ENCODE peak calls at places on chromosomes 1 and 21, in ten cellular contexts. One of them, this sample, is unnamed.
A peak's percentile ranks its signal among the peaks of the same experiment; 100 is the strongest.

GRCh38 chr1:40842691-40843090 is 19.5 kb downstream of the CITED4 start:
- DNase-seq in tibial nerve: no peak
- DNase-seq in C1 segment of cervical spinal cord: no peak
- DNase-seq in neuronal stem cell: no peak
- DNase-seq in T-helper 9 cell: no peak
- DNase-seq in amniotic stem cell: no peak
- DNase-seq in GM19239: no peak
- DNase-seq in dorsolateral prefrontal cortex: no peak
- DNase-seq in head of caudate nucleus: no peak
- DNase-seq in NCI-H187: no peak
- DNase-seq in this sample: no peak

GRCh38 chr1:235659186-235659771 is 9.7 kb upstream of the GNG4 start:
- DNase-seq in neuronal stem cell: no peak
- DNase-seq in head of caudate nucleus: no peak
- DNase-seq in GM19239: no peak
- DNase-seq in NCI-H187: no peak
- DNase-seq in dorsolateral prefrontal cortex: no peak
- DNase-seq in tibial nerve: no peak
- DNase-seq in T-helper 9 cell: no peak
- DNase-seq in C1 segment of cervical spinal cord: no peak
- DNase-seq in amniotic stem cell: no peak
- DNase-seq in this sample: no peak

GRCh38 chr1:5980314-5981008 is 11.8 kb downstream of the NPHP4 start:
- DNase-seq in tibial nerve: peak; percentile 59
- DNase-seq in amniotic stem cell: no peak
- DNase-seq in neuronal stem cell: peak; percentile 51
- DNase-seq in GM19239: no peak
- DNase-seq in T-helper 9 cell: no peak
- DNase-seq in dorsolateral prefrontal cortex: peak; percentile 76
- DNase-seq in NCI-H187: no peak
- DNase-seq in head of caudate nucleus: peak; percentile 72
- DNase-seq in C1 segment of cervical spinal cord: no peak
- DNase-seq in this sample: no peak

GRCh38 chr1:1609822-1610485 is 5.3 kb upstream of the MIB2 start:
- DNase-seq in T-helper 9 cell: no peak
- DNase-seq in amniotic stem cell: no peak
- DNase-seq in NCI-H187: no peak
- DNase-seq in GM19239: no peak
- DNase-seq in C1 segment of cervical spinal cord: no peak
- DNase-seq in tibial nerve: no peak
- DNase-seq in dorsolateral prefrontal cortex: no peak
- DNase-seq in head of caudate nucleus: no peak
- DNase-seq in neuronal stem cell: no peak
- DNase-seq in this sample: no peak

GRCh38 chr21:46392921-46393320 is 65.8 kb upstream of the DIP2A start:
- DNase-seq in C1 segment of cervical spinal cord: no peak
- DNase-seq in T-helper 9 cell: no peak
- DNase-seq in neuronal stem cell: no peak
- DNase-seq in dorsolateral prefrontal cortex: peak; percentile 67
- DNase-seq in GM19239: no peak
- DNase-seq in tibial nerve: peak; percentile 12
- DNase-seq in amniotic stem cell: no peak
- DNase-seq in NCI-H187: no peak
- DNase-seq in head of caudate nucleus: no peak
- DNase-seq in this sample: peak; percentile 55

GRCh38 chr1:113963281-113963906 is 15.9 kb upstream of the OLFML3 start:
- DNase-seq in neuronal stem cell: no peak
- DNase-seq in C1 segment of cervical spinal cord: no peak
- DNase-seq in tibial nerve: no peak
- DNase-seq in GM19239: no peak
- DNase-seq in dorsolateral prefrontal cortex: no peak
- DNase-seq in NCI-H187: no peak
- DNase-seq in T-helper 9 cell: no peak
- DNase-seq in head of caudate nucleus: no peak
- DNase-seq in amniotic stem cell: no peak
- DNase-seq in this sample: no peak

GRCh38 chr1:229148743-229149142 is 122.2 kb upstream of the RAB4A start:
- DNase-seq in NCI-H187: no peak
- DNase-seq in neuronal stem cell: no peak
- DNase-seq in tibial nerve: no peak
- DNase-seq in dorsolateral prefrontal cortex: no peak
- DNase-seq in T-helper 9 cell: no peak
- DNase-seq in GM19239: no peak
- DNase-seq in head of caudate nucleus: no peak
- DNase-seq in amniotic stem cell: no peak
- DNase-seq in C1 segment of cervical spinal cord: no peak
- DNase-seq in this sample: no peak

GRCh38 chr1:17276568-17276967 is 27.7 kb downstream of the PADI3 start:
- DNase-seq in T-helper 9 cell: no peak
- DNase-seq in C1 segment of cervical spinal cord: no peak
- DNase-seq in NCI-H187: no peak
- DNase-seq in tibial nerve: no peak
- DNase-seq in dorsolateral prefrontal cortex: no peak
- DNase-seq in head of caudate nucleus: peak; percentile 24
- DNase-seq in GM19239: no peak
- DNase-seq in amniotic stem cell: peak; percentile 3
- DNase-seq in neuronal stem cell: no peak
- DNase-seq in this sample: no peak

GRCh38 chr1:32394890-32395415 is 712 bp upstream of the BSDC1 start:
- DNase-seq in C1 segment of cervical spinal cord: no peak
- DNase-seq in head of caudate nucleus: no peak
- DNase-seq in dorsolateral prefrontal cortex: no peak
- DNase-seq in neuronal stem cell: no peak
- DNase-seq in GM19239: no peak
- DNase-seq in NCI-H187: no peak
- DNase-seq in tibial nerve: no peak
- DNase-seq in amniotic stem cell: no peak
- DNase-seq in T-helper 9 cell: no peak
- DNase-seq in this sample: no peak

GRCh38 chr1:209404577-209404976 is 178.9 kb upstream of the CAMK1G start:
- DNase-seq in C1 segment of cervical spinal cord: no peak
- DNase-seq in head of caudate nucleus: no peak
- DNase-seq in dorsolateral prefrontal cortex: no peak
- DNase-seq in GM19239: no peak
- DNase-seq in T-helper 9 cell: no peak
- DNase-seq in tibial nerve: no peak
- DNase-seq in neuronal stem cell: no peak
- DNase-seq in amniotic stem cell: no peak
- DNase-seq in NCI-H187: no peak
- DNase-seq in this sample: no peak

GRCh38 chr1:89607888-89608626 is 24.9 kb upstream of the LRRC8C start:
- DNase-seq in C1 segment of cervical spinal cord: no peak
- DNase-seq in head of caudate nucleus: no peak
- DNase-seq in NCI-H187: no peak
- DNase-seq in T-helper 9 cell: peak; percentile 60
- DNase-seq in GM19239: no peak
- DNase-seq in dorsolateral prefrontal cortex: no peak
- DNase-seq in neuronal stem cell: no peak
- DNase-seq in tibial nerve: no peak
- DNase-seq in amniotic stem cell: no peak
- DNase-seq in this sample: no peak

GRCh38 chr1:63537940-63538339 is 14.6 kb downstream of the EFCAB7 start:
- DNase-seq in tibial nerve: no peak
- DNase-seq in dorsolateral prefrontal cortex: no peak
- DNase-seq in amniotic stem cell: no peak
- DNase-seq in head of caudate nucleus: no peak
- DNase-seq in GM19239: no peak
- DNase-seq in T-helper 9 cell: no peak
- DNase-seq in C1 segment of cervical spinal cord: no peak
- DNase-seq in neuronal stem cell: no peak
- DNase-seq in NCI-H187: no peak
- DNase-seq in this sample: no peak

GRCh38 chr1:155127672-155128468 is at the start of gene EFNA1:
- DNase-seq in NCI-H187: no peak
- DNase-seq in T-helper 9 cell: peak; percentile 34
- DNase-seq in C1 segment of cervical spinal cord: peak; percentile 86
- DNase-seq in amniotic stem cell: no peak
- DNase-seq in neuronal stem cell: no peak
- DNase-seq in head of caudate nucleus: peak; percentile 82
- DNase-seq in dorsolateral prefrontal cortex: peak; percentile 73
- DNase-seq in GM19239: no peak
- DNase-seq in tibial nerve: no peak
- DNase-seq in this sample: peak; percentile 58

GRCh38 chr1:203034422-203035110 is 8.3 kb downstream of the PPFIA4 start:
- DNase-seq in dorsolateral prefrontal cortex: no peak
- DNase-seq in C1 segment of cervical spinal cord: no peak
- DNase-seq in head of caudate nucleus: no peak
- DNase-seq in neuronal stem cell: no peak
- DNase-seq in tibial nerve: no peak
- DNase-seq in T-helper 9 cell: no peak
- DNase-seq in NCI-H187: no peak
- DNase-seq in amniotic stem cell: no peak
- DNase-seq in GM19239: no peak
- DNase-seq in this sample: no peak

GRCh38 chr1:95974586-95974985 is 740.6 kb downstream of the RWDD3 start:
- DNase-seq in tibial nerve: no peak
- DNase-seq in NCI-H187: no peak
- DNase-seq in amniotic stem cell: no peak
- DNase-seq in T-helper 9 cell: no peak
- DNase-seq in C1 segment of cervical spinal cord: no peak
- DNase-seq in head of caudate nucleus: no peak
- DNase-seq in GM19239: no peak
- DNase-seq in dorsolateral prefrontal cortex: no peak
- DNase-seq in neuronal stem cell: no peak
- DNase-seq in this sample: no peak

GRCh38 chr1:34292472-34292871 is 115.8 kb downstream of the C1orf94 start:
- DNase-seq in dorsolateral prefrontal cortex: no peak
- DNase-seq in GM19239: no peak
- DNase-seq in tibial nerve: no peak
- DNase-seq in C1 segment of cervical spinal cord: no peak
- DNase-seq in head of caudate nucleus: no peak
- DNase-seq in neuronal stem cell: no peak
- DNase-seq in T-helper 9 cell: no peak
- DNase-seq in amniotic stem cell: no peak
- DNase-seq in NCI-H187: no peak
- DNase-seq in this sample: no peak

GRCh38 chr1:240399381-240399780 is 212.6 kb downstream of the GREM2 start:
- DNase-seq in amniotic stem cell: peak; percentile 62
- DNase-seq in head of caudate nucleus: peak; percentile 48
- DNase-seq in T-helper 9 cell: no peak
- DNase-seq in neuronal stem cell: no peak
- DNase-seq in tibial nerve: no peak
- DNase-seq in C1 segment of cervical spinal cord: no peak
- DNase-seq in dorsolateral prefrontal cortex: peak; percentile 45
- DNase-seq in NCI-H187: no peak
- DNase-seq in GM19239: no peak
- DNase-seq in this sample: peak; percentile 10

GRCh38 chr1:7615138-7615537 is 156.0 kb upstream of the VAMP3 start:
- DNase-seq in amniotic stem cell: no peak
- DNase-seq in neuronal stem cell: no peak
- DNase-seq in GM19239: no peak
- DNase-seq in NCI-H187: no peak
- DNase-seq in T-helper 9 cell: no peak
- DNase-seq in dorsolateral prefrontal cortex: peak; percentile 23
- DNase-seq in tibial nerve: no peak
- DNase-seq in head of caudate nucleus: no peak
- DNase-seq in C1 segment of cervical spinal cord: no peak
- DNase-seq in this sample: no peak

GRCh38 chr1:16349847-16350406 is 2.4 kb downstream of the FBXO42 start:
- DNase-seq in C1 segment of cervical spinal cord: no peak
- DNase-seq in T-helper 9 cell: no peak
- DNase-seq in NCI-H187: no peak
- DNase-seq in neuronal stem cell: no peak
- DNase-seq in tibial nerve: no peak
- DNase-seq in amniotic stem cell: no peak
- DNase-seq in GM19239: no peak
- DNase-seq in dorsolateral prefrontal cortex: no peak
- DNase-seq in head of caudate nucleus: no peak
- DNase-seq in this sample: no peak

GRCh38 chr1:214933375-214933774 is 149.2 kb upstream of the KCNK2 start:
- DNase-seq in amniotic stem cell: no peak
- DNase-seq in tibial nerve: no peak
- DNase-seq in C1 segment of cervical spinal cord: no peak
- DNase-seq in GM19239: no peak
- DNase-seq in T-helper 9 cell: no peak
- DNase-seq in head of caudate nucleus: no peak
- DNase-seq in NCI-H187: no peak
- DNase-seq in dorsolateral prefrontal cortex: no peak
- DNase-seq in neuronal stem cell: no peak
- DNase-seq in this sample: no peak

GRCh38 chr1:90220941-90221693 is 226.2 kb downstream of the ZNF326 start:
- DNase-seq in amniotic stem cell: no peak
- DNase-seq in GM19239: no peak
- DNase-seq in C1 segment of cervical spinal cord: no peak
- DNase-seq in neuronal stem cell: no peak
- DNase-seq in tibial nerve: no peak
- DNase-seq in dorsolateral prefrontal cortex: no peak
- DNase-seq in NCI-H187: no peak
- DNase-seq in T-helper 9 cell: no peak
- DNase-seq in head of caudate nucleus: no peak
- DNase-seq in this sample: no peak

GRCh38 chr1:12113433-12114339 is 50.6 kb downstream of the TNFRSF8 start:
- DNase-seq in C1 segment of cervical spinal cord: no peak
- DNase-seq in dorsolateral prefrontal cortex: no peak
- DNase-seq in GM19239: no peak
- DNase-seq in NCI-H187: no peak
- DNase-seq in tibial nerve: no peak
- DNase-seq in amniotic stem cell: no peak
- DNase-seq in neuronal stem cell: no peak
- DNase-seq in T-helper 9 cell: no peak
- DNase-seq in head of caudate nucleus: no peak
- DNase-seq in this sample: no peak

GRCh38 chr1:66981679-66982078 is 56.9 kb downstream of the MIER1 start:
- DNase-seq in T-helper 9 cell: peak; percentile 10
- DNase-seq in dorsolateral prefrontal cortex: peak; percentile 47
- DNase-seq in neuronal stem cell: no peak
- DNase-seq in tibial nerve: peak; percentile 38
- DNase-seq in NCI-H187: no peak
- DNase-seq in C1 segment of cervical spinal cord: peak; percentile 24
- DNase-seq in GM19239: no peak
- DNase-seq in head of caudate nucleus: peak; percentile 39
- DNase-seq in amniotic stem cell: no peak
- DNase-seq in this sample: peak; percentile 6

GRCh38 chr1:94481473-94481933 is 60.1 kb downstream of the F3 start:
- DNase-seq in amniotic stem cell: no peak
- DNase-seq in dorsolateral prefrontal cortex: no peak
- DNase-seq in C1 segment of cervical spinal cord: peak; percentile 34
- DNase-seq in GM19239: peak; percentile 55
- DNase-seq in T-helper 9 cell: peak; percentile 0
- DNase-seq in NCI-H187: no peak
- DNase-seq in tibial nerve: peak; percentile 31
- DNase-seq in head of caudate nucleus: peak; percentile 16
- DNase-seq in neuronal stem cell: peak; percentile 58
- DNase-seq in this sample: no peak

GRCh38 chr1:176903474-176903873 is 261.0 kb downstream of the ASTN1 start:
- DNase-seq in head of caudate nucleus: no peak
- DNase-seq in tibial nerve: no peak
- DNase-seq in C1 segment of cervical spinal cord: no peak
- DNase-seq in T-helper 9 cell: no peak
- DNase-seq in dorsolateral prefrontal cortex: no peak
- DNase-seq in amniotic stem cell: no peak
- DNase-seq in NCI-H187: no peak
- DNase-seq in GM19239: no peak
- DNase-seq in neuronal stem cell: no peak
- DNase-seq in this sample: no peak

GRCh38 chr1:33975961-33976360 is 112.1 kb downstream of the HMGB4 start:
- DNase-seq in GM19239: no peak
- DNase-seq in C1 segment of cervical spinal cord: no peak
- DNase-seq in amniotic stem cell: no peak
- DNase-seq in tibial nerve: no peak
- DNase-seq in dorsolateral prefrontal cortex: no peak
- DNase-seq in neuronal stem cell: no peak
- DNase-seq in head of caudate nucleus: no peak
- DNase-seq in T-helper 9 cell: no peak
- DNase-seq in NCI-H187: no peak
- DNase-seq in this sample: no peak

GRCh38 chr1:221706862-221707582 is 34.9 kb downstream of the DUSP10 start:
- DNase-seq in dorsolateral prefrontal cortex: no peak
- DNase-seq in NCI-H187: no peak
- DNase-seq in C1 segment of cervical spinal cord: no peak
- DNase-seq in GM19239: no peak
- DNase-seq in neuronal stem cell: no peak
- DNase-seq in amniotic stem cell: no peak
- DNase-seq in tibial nerve: no peak
- DNase-seq in head of caudate nucleus: no peak
- DNase-seq in T-helper 9 cell: no peak
- DNase-seq in this sample: no peak

GRCh38 chr1:32618673-32619221 is 31.6 kb downstream of the ZBTB8OS start:
- DNase-seq in head of caudate nucleus: no peak
- DNase-seq in dorsolateral prefrontal cortex: no peak
- DNase-seq in NCI-H187: no peak
- DNase-seq in GM19239: no peak
- DNase-seq in T-helper 9 cell: no peak
- DNase-seq in neuronal stem cell: no peak
- DNase-seq in amniotic stem cell: no peak
- DNase-seq in C1 segment of cervical spinal cord: no peak
- DNase-seq in tibial nerve: no peak
- DNase-seq in this sample: no peak